ENCODE peak calls at places on chromosomes 5 and 9, in nine cellular contexts. D is psoas muscle; Y is neural progenitor cell; X is prostate gland; I is body of pancreas; P is IMR-90; A is kidney; F is H9; M is CD8-positive, alpha-beta T cell. U is an unnamed sample.

GRCh38 chr9:132226571-132227430 is 64.9 kb downstream of the NTNG2 start:
- DNase-seq in F (no peak), A (no peak), Y (no peak), P (no peak), I (no peak), M (no peak), D (peak; percentile 45), X (no peak), U (no peak)

GRCh38 chr5:37626266-37626665 is 213.6 kb downstream of the GDNF start:
- DNase-seq in D (no peak), P (peak; percentile 39), F (no peak), I (no peak), A (no peak), Y (no peak), X (no peak), M (no peak), U (no peak)

GRCh38 chr9:5586391-5586802 is 42.5 kb upstream of the RIC1 start:
- DNase-seq in D (no peak), M (no peak), Y (no peak), P (peak; percentile 79), I (no peak), A (no peak), X (no peak), F (no peak), U (no peak)

GRCh38 chr5:150140830-150141229 is 14.8 kb downstream of the PDGFRB start:
- DNase-seq in Y (no peak), P (peak; percentile 100), D (no peak), A (no peak), F (no peak), X (no peak), I (no peak), M (no peak), U (no peak)

GRCh38 chr9:136925414-136926153 is 19.0 kb downstream of the FBXW5 start:
- DNase-seq in M (no peak), F (peak; percentile 32), X (no peak), I (no peak), Y (no peak), P (no peak), D (no peak), A (peak; percentile 78), U (no peak)

GRCh38 chr9:126915281-126915816 is 767 bp downstream of the RALGPS1 start:
- DNase-seq in I (peak; percentile 95), Y (peak; percentile 76), P (no peak), D (peak; percentile 57), F (peak; percentile 95), A (peak; percentile 92), X (peak; percentile 77), M (no peak), U (no peak)

GRCh38 chr5:17070646-17071045 is 134.6 kb upstream of the MYO10 start:
- DNase-seq in M (no peak), P (no peak), A (no peak), Y (no peak), X (no peak), I (no peak), F (no peak), D (no peak), U (no peak)

GRCh38 chr5:132962429-132962928 is 955 bp downstream of the AFF4 start:
- DNase-seq in A (no peak), P (peak; percentile 76), I (peak; percentile 44), D (no peak), F (no peak), X (peak; percentile 47), M (no peak), Y (peak; percentile 69), U (peak; percentile 54)

GRCh38 chr5:68424799-68425537 is 209.4 kb downstream of the PIK3R1 start:
- DNase-seq in I (no peak), P (peak; percentile 49), X (no peak), Y (no peak), F (no peak), D (no peak), M (no peak), A (no peak), U (no peak)

GRCh38 chr9:126374366-126374781 is 47.7 kb downstream of the MVB12B start:
- DNase-seq in Y (no peak), I (no peak), X (no peak), D (no peak), P (no peak), F (no peak), M (no peak), A (no peak), U (no peak)

GRCh38 chr5:16507716-16508115 is 42.1 kb upstream of the ZNF622 start:
- DNase-seq in F (no peak), M (no peak), Y (no peak), I (no peak), X (no peak), P (no peak), D (no peak), A (no peak), U (peak; percentile 29)

GRCh38 chr5:29389993-29390392 is 1803.5 kb upstream of the CDH6 start:
- DNase-seq in A (no peak), Y (no peak), X (no peak), F (no peak), M (no peak), I (no peak), P (no peak), D (no peak), U (no peak)

GRCh38 chr5:119321569-119322311 is 34.1 kb upstream of the TNFAIP8 start:
- DNase-seq in X (no peak), P (no peak), I (no peak), M (no peak), Y (no peak), A (no peak), F (no peak), D (no peak), U (no peak)

GRCh38 chr9:72633966-72634365 is 112.6 kb downstream of the TMC1 start:
- DNase-seq in I (no peak), A (no peak), F (no peak), Y (no peak), X (no peak), P (peak; percentile 53), M (no peak), D (no peak), U (no peak)

GRCh38 chr5:66757219-66757833 is 161.1 kb downstream of the MAST4 start:
- DNase-seq in I (peak; percentile 66), Y (peak; percentile 64), P (peak; percentile 44), X (peak; percentile 79), F (no peak), A (no peak), D (no peak), M (no peak), U (peak; percentile 11)

GRCh38 chr5:131281133-131281867 is 17.4 kb downstream of the CDC42SE2 start:
- DNase-seq in F (no peak), Y (no peak), P (peak; percentile 17), I (no peak), D (no peak), M (no peak), X (no peak), A (no peak), U (no peak)

GRCh38 chr5:159463590-159464321 is 133.5 kb upstream of the IL12B start:
- DNase-seq in I (no peak), M (no peak), X (no peak), D (no peak), F (no peak), A (no peak), Y (no peak), P (peak; percentile 35), U (peak; percentile 25)

GRCh38 chr5:62931081-62931480 is 352.5 kb downstream of the LRRC70 start:
- DNase-seq in I (no peak), X (no peak), M (no peak), D (no peak), P (no peak), A (no peak), Y (no peak), F (no peak), U (no peak)

GRCh38 chr5:107875834-107876233 is 205.1 kb upstream of the EFNA5 start:
- DNase-seq in X (no peak), I (no peak), D (no peak), M (no peak), F (no peak), A (no peak), P (peak; percentile 59), Y (no peak), U (no peak)

GRCh38 chr5:102778478-102778877 is 23.4 kb downstream of the PAM start:
- DNase-seq in M (no peak), Y (no peak), F (no peak), I (no peak), D (no peak), X (no peak), P (peak; percentile 74), A (no peak), U (no peak)

DNA sequence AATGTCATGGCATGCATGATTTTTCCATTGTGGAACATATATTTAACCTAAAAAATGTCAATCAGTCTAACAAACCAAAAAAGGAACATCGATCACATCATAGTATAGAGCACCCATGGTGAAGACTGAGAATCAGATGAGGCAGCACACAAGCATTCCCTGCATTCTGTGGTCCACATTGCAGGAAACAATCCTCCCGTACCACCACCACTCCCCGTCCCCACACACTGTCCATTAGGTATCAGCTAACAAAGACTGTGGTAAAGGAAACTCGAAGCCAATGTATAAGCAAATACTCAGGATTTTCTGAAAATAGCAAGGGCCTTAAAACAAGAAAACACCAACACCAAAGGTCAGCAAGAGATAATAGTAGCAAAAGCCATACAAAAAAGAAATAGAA is 1104.4 kb upstream of the SEMA6A start:
- DNase-seq in X (no peak), Y (no peak), D (no peak), P (no peak), M (no peak), A (no peak), I (no peak), F (no peak), U (no peak)
- TF ChIP-seq CTCF in X (no peak), Y (no peak), D (no peak), P (no peak), M (no peak), A (no peak), I (no peak), F (no peak), U (no peak)

DNA sequence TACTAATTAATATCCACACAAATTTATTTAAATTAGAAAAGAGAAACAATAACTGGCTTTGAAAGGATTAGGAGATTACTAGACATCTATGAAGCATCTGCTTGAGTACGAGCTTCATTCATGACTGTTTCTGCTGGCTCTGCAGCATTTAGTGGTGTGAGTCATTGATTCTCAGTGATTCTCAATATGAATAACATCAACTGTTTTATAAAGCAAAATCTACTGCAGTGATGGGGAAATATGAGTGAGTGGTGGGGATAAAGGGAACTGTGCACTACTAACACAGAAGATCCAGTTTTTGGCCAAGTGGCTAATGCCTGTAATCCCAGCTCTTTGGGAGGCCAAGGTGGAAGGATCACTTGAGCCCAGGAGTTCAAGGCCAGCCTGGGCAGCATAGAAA is 8.4 kb downstream of the FNBP1 start:
- DNase-seq in D (no peak), I (no peak), P (peak; percentile 87), Y (no peak), A (no peak), X (no peak), F (no peak), M (no peak), U (no peak)
- H3K4me1 ChIP-seq in D (peaks cover 37% of the 10 kb centered on the region), I (no peaks in the 10 kb centered on the region), P (peaks cover 5% of the 10 kb centered on the region), Y (no peaks in the 10 kb centered on the region), A (peaks cover 5% of the 10 kb centered on the region), X (peaks cover 4% of the 10 kb centered on the region), F (no peaks in the 10 kb centered on the region), M (peaks cover 82% of the 10 kb centered on the region), U (peaks cover 7% of the 10 kb centered on the region)

GRCh38 chr5:124839371-124839998 is 93.0 kb upstream of the ZNF608 start:
- DNase-seq in Y (no peak), M (no peak), X (no peak), A (no peak), P (no peak), I (no peak), D (no peak), F (no peak), U (no peak)
- H3K27ac ChIP-seq in Y (no peak overlapping the region), M (no peak overlapping the region), X (no peak overlapping the region), A (no peak overlapping the region), P (no peak overlapping the region), I (no peak overlapping the region), D (no peak overlapping the region), F (no peak overlapping the region), U (no peak overlapping the region)

GRCh38 chr5:86244153-86244552 is 373.6 kb upstream of the COX7C start:
- DNase-seq in A (no peak), I (no peak), F (no peak), M (no peak), D (no peak), P (no peak), Y (no peak), X (no peak), U (no peak)
- TF ChIP-seq CTCF in A (no peak), I (no peak), F (no peak), M (no peak), D (no peak), P (no peak), Y (no peak), X (no peak), U (no peak)